ENCODE peak calls at places on chromosomes 11 and 22, in four cellular contexts. X is sigmoid colon, G is BE2C, Z is mammary epithelial cell. I is an unnamed sample.

GRCh38 chr11:11916981-11917399 is 75.2 kb downstream of the USP47 start:
- DNase-seq in G (no peak), Z (peak; percentile 67), X (no peak), I (peak; percentile 70)

GRCh38 chr11:70115778-70116177 is 37.7 kb downstream of the ANO1 start:
- DNase-seq in Z (no peak), X (no peak), G (no peak), I (no peak)

GRCh38 chr22:42743501-42743991 is 22.9 kb upstream of the A4GALT start:
- DNase-seq in G (no peak), X (peak; percentile 95), Z (no peak), I (peak; percentile 49)

GRCh38 chr11:104164028-104164520 is at the start of gene PDGFD:
- DNase-seq in Z (peak; percentile 67), X (peak; percentile 72), G (peak; percentile 82), I (peak; percentile 32)

GRCh38 chr22:50169774-50170341 is 673 bp upstream of the PANX2 start:
- DNase-seq in X (peak; percentile 47), Z (no peak), G (peak; percentile 26), I (no peak)

GRCh38 chr22:36659762-36660509 is 43.6 kb downstream of the CACNG2 start:
- DNase-seq in X (peak; percentile 96), G (peak; percentile 98), Z (peak; percentile 88), I (peak; percentile 78)

GRCh38 chr11:118258410-118258809 is 5.7 kb downstream of the MPZL2 start:
- DNase-seq in G (no peak), X (no peak), Z (no peak), I (no peak)

GRCh38 chr22:19554834-19555404 is 30.7 kb upstream of the CLDN5 start:
- DNase-seq in G (peak; percentile 38), X (peak; percentile 26), Z (peak; percentile 49), I (peak; percentile 55)

GRCh38 chr11:130315354-130315970 is 745 bp upstream of the ZBTB44 start:
- DNase-seq in X (peak; percentile 70), Z (no peak), G (no peak), I (no peak)

GRCh38 chr11:33690290-33691050 is 10.2 kb downstream of the C11orf91 start:
- DNase-seq in X (peak; percentile 89), G (no peak), Z (peak; percentile 99), I (peak; percentile 100)

GRCh38 chr11:8870461-8871282 is 40.3 kb upstream of the AKIP1 start:
- DNase-seq in G (peak; percentile 59), X (peak; percentile 79), Z (peak; percentile 74), I (peak; percentile 81)

GRCh38 chr22:46730568-46731245 is 7.3 kb downstream of the CERK start:
- DNase-seq in X (no peak), G (peak; percentile 74), Z (no peak), I (no peak)

GRCh38 chr22:32995335-32995734 is 62.8 kb downstream of the SYN3 start:
- DNase-seq in X (no peak), G (no peak), Z (no peak), I (no peak)

GRCh38 chr11:32478277-32478731 is 43.0 kb upstream of the WT1 start:
- DNase-seq in X (no peak), Z (no peak), G (peak; percentile 8), I (no peak)

GRCh38 chr11:117444256-117445096 is 116.8 kb downstream of the CEP164 start:
- DNase-seq in G (peak; percentile 85), X (no peak), Z (no peak), I (no peak)

GRCh38 chr22:43881091-43882061 is 10.4 kb downstream of the PNPLA5 start:
- DNase-seq in X (peak; percentile 62), G (no peak), Z (no peak), I (no peak)

GRCh38 chr11:130118636-130119387 is 40.8 kb upstream of the ST14 start:
- DNase-seq in Z (no peak), G (no peak), X (no peak), I (no peak)

GRCh38 chr11:119377112-119377901 is 4.2 kb downstream of the USP2 start:
- DNase-seq in Z (no peak), X (no peak), G (no peak), I (no peak)

GRCh38 chr11:66478823-66479740 is 1.2 kb upstream of the DPP3 start:
- DNase-seq in Z (no peak), G (no peak), X (peak; percentile 81), I (peak; percentile 22)

GRCh38 chr11:73236205-73236765 is 18.2 kb downstream of the P2RY2 start:
- DNase-seq in X (peak; percentile 36), Z (no peak), G (peak; percentile 1), I (no peak)

DNA sequence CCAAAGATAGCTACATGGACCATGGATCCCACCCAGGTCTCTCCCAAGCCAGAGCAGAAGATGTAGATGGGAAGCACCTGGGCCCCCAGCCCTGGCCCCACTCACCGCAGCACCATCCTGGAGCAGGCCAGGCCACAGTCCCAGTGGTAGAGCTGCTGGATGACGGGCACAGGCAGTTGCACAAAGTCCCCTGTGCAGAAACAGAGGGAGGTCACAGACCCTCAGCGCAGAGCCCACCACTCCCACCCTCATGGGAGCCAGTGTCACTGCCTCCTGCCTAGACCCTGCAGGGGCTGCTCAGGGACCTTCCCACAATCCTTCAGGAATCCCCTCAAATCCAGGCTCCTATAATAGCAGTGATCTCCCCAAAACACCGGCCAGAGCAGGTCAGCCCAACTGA is 6.1 kb downstream of the GUCD1 start:
- DNase-seq in Z (no peak), X (no peak), G (no peak), I (no peak)
- H3K4me1 ChIP-seq in Z (peaks cover 7% of the 10 kb centered on the region), X (no peaks in the 10 kb centered on the region), G (peaks cover 8% of the 10 kb centered on the region), I (no peaks in the 10 kb centered on the region)

DNA sequence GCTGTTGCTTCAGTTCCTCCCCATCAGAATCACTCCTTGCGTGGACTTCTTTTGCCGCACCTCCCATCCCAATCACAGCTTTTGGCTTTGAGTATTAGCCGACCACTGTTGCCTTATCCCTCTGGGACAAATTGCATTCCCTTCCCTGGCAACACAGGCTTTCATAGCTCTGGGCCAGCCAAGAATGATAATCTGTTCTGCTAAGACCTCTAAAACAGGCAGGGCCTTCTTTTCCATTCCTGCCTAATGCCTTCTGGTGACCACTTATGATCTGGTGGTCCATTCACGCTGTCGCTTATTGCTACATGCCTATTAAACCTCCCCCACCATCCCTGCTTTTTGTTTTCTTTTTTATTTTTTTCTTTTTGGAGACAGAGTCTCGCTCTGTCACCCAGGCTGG is 9.6 kb downstream of the SEC14L2 start:
- DNase-seq in Z (no peak), G (no peak), X (no peak), I (no peak)
- H3K4me1 ChIP-seq in Z (peaks cover 59% of the 10 kb centered on the region), G (no peaks in the 10 kb centered on the region), X (no peaks in the 10 kb centered on the region), I (peaks cover 8% of the 10 kb centered on the region)

DNA sequence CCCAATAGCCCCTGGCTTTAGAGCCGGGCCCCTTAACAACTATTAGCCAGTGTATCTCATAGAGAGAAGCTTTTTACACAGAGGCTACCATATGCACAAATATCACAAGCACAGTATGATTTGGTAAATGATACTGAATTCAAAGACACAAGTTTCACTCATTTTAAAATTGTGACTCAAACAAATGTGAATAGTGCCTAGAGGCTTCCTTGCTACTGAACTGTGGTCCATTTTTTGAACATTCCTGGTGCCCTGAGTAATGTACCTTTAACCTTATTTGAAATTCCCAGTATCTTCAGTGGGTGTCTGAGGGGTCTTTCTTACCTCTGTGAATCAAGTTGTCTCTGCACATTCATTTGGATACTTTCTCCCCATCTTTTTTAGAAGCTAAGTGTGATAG is 156.2 kb downstream of the MAML2 start:
- DNase-seq in Z (peak; percentile 55), X (no peak), G (no peak), I (no peak)
- H3K4me1 ChIP-seq in Z (peaks cover 38% of the 10 kb centered on the region), X (no peaks in the 10 kb centered on the region), G (peaks cover 4% of the 10 kb centered on the region), I (peaks cover 21% of the 10 kb centered on the region)

DNA sequence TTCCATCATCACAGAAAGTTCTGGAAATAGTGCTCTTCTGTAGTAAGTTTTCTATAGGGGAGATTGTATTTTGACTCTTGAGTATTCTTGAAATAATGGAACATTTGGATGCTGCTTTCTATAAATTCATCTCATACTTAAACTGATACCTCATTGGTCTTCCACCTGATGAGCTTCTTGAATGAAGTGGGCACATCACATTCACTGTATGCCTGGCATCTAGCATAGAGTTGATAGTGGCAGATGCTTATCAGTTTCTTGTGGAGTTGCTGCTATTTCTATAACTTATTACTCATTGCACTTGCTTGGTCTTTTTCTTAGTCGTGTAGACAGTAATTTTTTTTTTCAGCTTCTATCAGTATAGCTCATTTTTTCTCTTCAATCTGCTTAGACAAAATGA is 5.4 kb downstream of the ATXN10 start:
- DNase-seq in Z (no peak), G (no peak), X (no peak), I (no peak)
- H3K4me1 ChIP-seq in Z (peaks cover 41% of the 10 kb centered on the region), G (peaks cover 3% of the 10 kb centered on the region), X (no peaks in the 10 kb centered on the region), I (peaks cover 38% of the 10 kb centered on the region)

GRCh38 chr22:24433001-24433867 is 5.8 kb downstream of the ADORA2A start:
- DNase-seq in Z (no peak), X (peak; percentile 61), G (no peak), I (no peak)
- H3K4me1 ChIP-seq in Z (peaks cover 15% of the 10 kb centered on the region), X (no peaks in the 10 kb centered on the region), G (peaks cover 48% of the 10 kb centered on the region), I (peaks cover 7% of the 10 kb centered on the region)